ENCODE peak calls at places on chromosomes 16 and 17, in six cellular contexts. One of them, this sample, is unnamed.

GRCh38 chr17:57459286-57459915 is 203.1 kb downstream of the MSI2 start:
- DNase-seq in HS-5: no peak
- DNase-seq in stimulated activated CD8-positive, alpha-beta memory T cell treated with anti-CD3 and anti-CD28 coated beads, Interleukin-4, amount 100 ng/mL, for 1 hour: no peak
- DNase-seq in GOT3: no peak
- DNase-seq in cardiac fibroblast: peak; percentile 48
- DNase-seq in stimulated activated CD4-positive, alpha-beta T cell treated with anti-CD3 and anti-CD28 coated beads, Interleukin-15, amount 100 ng/mL, for 1 hour: no peak
- DNase-seq in this sample: no peak

GRCh38 chr16:21264226-21265036 is 13.7 kb downstream of the CRYM start:
- DNase-seq in HS-5: no peak
- DNase-seq in stimulated activated CD8-positive, alpha-beta memory T cell treated with anti-CD3 and anti-CD28 coated beads, Interleukin-4, amount 100 ng/mL, for 1 hour: no peak
- DNase-seq in GOT3: no peak
- DNase-seq in cardiac fibroblast: peak; percentile 19
- DNase-seq in stimulated activated CD4-positive, alpha-beta T cell treated with anti-CD3 and anti-CD28 coated beads, Interleukin-15, amount 100 ng/mL, for 1 hour: no peak
- DNase-seq in this sample: no peak

GRCh38 chr16:35605921-35606320 is 2146.5 kb downstream of the TP53TG3F start:
- DNase-seq in HS-5: no peak
- DNase-seq in stimulated activated CD8-positive, alpha-beta memory T cell treated with anti-CD3 and anti-CD28 coated beads, Interleukin-4, amount 100 ng/mL, for 1 hour: no peak
- DNase-seq in GOT3: no peak
- DNase-seq in cardiac fibroblast: no peak
- DNase-seq in stimulated activated CD4-positive, alpha-beta T cell treated with anti-CD3 and anti-CD28 coated beads, Interleukin-15, amount 100 ng/mL, for 1 hour: no peak
- DNase-seq in this sample: no peak

GRCh38 chr16:85386467-85387170 is 226.5 kb upstream of the GSE1 start:
- DNase-seq in HS-5: no peak
- DNase-seq in stimulated activated CD8-positive, alpha-beta memory T cell treated with anti-CD3 and anti-CD28 coated beads, Interleukin-4, amount 100 ng/mL, for 1 hour: no peak
- DNase-seq in GOT3: no peak
- DNase-seq in cardiac fibroblast: no peak
- DNase-seq in stimulated activated CD4-positive, alpha-beta T cell treated with anti-CD3 and anti-CD28 coated beads, Interleukin-15, amount 100 ng/mL, for 1 hour: no peak
- DNase-seq in this sample: no peak

GRCh38 chr17:50466371-50467113 is 2.1 kb downstream of the CHAD start:
- DNase-seq in HS-5: no peak
- DNase-seq in stimulated activated CD8-positive, alpha-beta memory T cell treated with anti-CD3 and anti-CD28 coated beads, Interleukin-4, amount 100 ng/mL, for 1 hour: no peak
- DNase-seq in GOT3: no peak
- DNase-seq in cardiac fibroblast: no peak
- DNase-seq in stimulated activated CD4-positive, alpha-beta T cell treated with anti-CD3 and anti-CD28 coated beads, Interleukin-15, amount 100 ng/mL, for 1 hour: no peak
- DNase-seq in this sample: no peak

GRCh38 chr16:12507366-12507765 is 296.3 kb downstream of the CPPED1 start:
- DNase-seq in HS-5: no peak
- DNase-seq in stimulated activated CD8-positive, alpha-beta memory T cell treated with anti-CD3 and anti-CD28 coated beads, Interleukin-4, amount 100 ng/mL, for 1 hour: no peak
- DNase-seq in GOT3: no peak
- DNase-seq in cardiac fibroblast: no peak
- DNase-seq in stimulated activated CD4-positive, alpha-beta T cell treated with anti-CD3 and anti-CD28 coated beads, Interleukin-15, amount 100 ng/mL, for 1 hour: no peak
- DNase-seq in this sample: no peak

GRCh38 chr17:61204456-61204855 is 195.2 kb upstream of the TBX2 start:
- DNase-seq in HS-5: no peak
- DNase-seq in stimulated activated CD8-positive, alpha-beta memory T cell treated with anti-CD3 and anti-CD28 coated beads, Interleukin-4, amount 100 ng/mL, for 1 hour: no peak
- DNase-seq in GOT3: no peak
- DNase-seq in cardiac fibroblast: no peak
- DNase-seq in stimulated activated CD4-positive, alpha-beta T cell treated with anti-CD3 and anti-CD28 coated beads, Interleukin-15, amount 100 ng/mL, for 1 hour: no peak
- DNase-seq in this sample: no peak

GRCh38 chr17:71260366-71260765 is 860.5 kb upstream of the SOX9 start:
- DNase-seq in HS-5: no peak
- DNase-seq in stimulated activated CD8-positive, alpha-beta memory T cell treated with anti-CD3 and anti-CD28 coated beads, Interleukin-4, amount 100 ng/mL, for 1 hour: no peak
- DNase-seq in GOT3: no peak
- DNase-seq in cardiac fibroblast: no peak
- DNase-seq in stimulated activated CD4-positive, alpha-beta T cell treated with anti-CD3 and anti-CD28 coated beads, Interleukin-15, amount 100 ng/mL, for 1 hour: no peak
- DNase-seq in this sample: no peak

GRCh38 chr17:78794399-78794798 is 12.3 kb upstream of the CYTH1 start:
- DNase-seq in HS-5: no peak
- DNase-seq in stimulated activated CD8-positive, alpha-beta memory T cell treated with anti-CD3 and anti-CD28 coated beads, Interleukin-4, amount 100 ng/mL, for 1 hour: no peak
- DNase-seq in GOT3: no peak
- DNase-seq in cardiac fibroblast: no peak
- DNase-seq in stimulated activated CD4-positive, alpha-beta T cell treated with anti-CD3 and anti-CD28 coated beads, Interleukin-15, amount 100 ng/mL, for 1 hour: no peak
- DNase-seq in this sample: no peak

GRCh38 chr17:41739661-41740352 is 5.4 kb upstream of the HAP1 start:
- DNase-seq in HS-5: peak; percentile 57
- DNase-seq in stimulated activated CD8-positive, alpha-beta memory T cell treated with anti-CD3 and anti-CD28 coated beads, Interleukin-4, amount 100 ng/mL, for 1 hour: no peak
- DNase-seq in GOT3: no peak
- DNase-seq in cardiac fibroblast: no peak
- DNase-seq in stimulated activated CD4-positive, alpha-beta T cell treated with anti-CD3 and anti-CD28 coated beads, Interleukin-15, amount 100 ng/mL, for 1 hour: no peak
- DNase-seq in this sample: no peak

GRCh38 chr17:27848941-27849340 is 44.2 kb downstream of the LYRM9 start:
- DNase-seq in HS-5: no peak
- DNase-seq in stimulated activated CD8-positive, alpha-beta memory T cell treated with anti-CD3 and anti-CD28 coated beads, Interleukin-4, amount 100 ng/mL, for 1 hour: no peak
- DNase-seq in GOT3: no peak
- DNase-seq in cardiac fibroblast: no peak
- DNase-seq in stimulated activated CD4-positive, alpha-beta T cell treated with anti-CD3 and anti-CD28 coated beads, Interleukin-15, amount 100 ng/mL, for 1 hour: no peak
- DNase-seq in this sample: no peak

GRCh38 chr17:37088913-37089312 is 140.2 kb downstream of the AATF start:
- DNase-seq in HS-5: no peak
- DNase-seq in stimulated activated CD8-positive, alpha-beta memory T cell treated with anti-CD3 and anti-CD28 coated beads, Interleukin-4, amount 100 ng/mL, for 1 hour: no peak
- DNase-seq in GOT3: no peak
- DNase-seq in cardiac fibroblast: no peak
- DNase-seq in stimulated activated CD4-positive, alpha-beta T cell treated with anti-CD3 and anti-CD28 coated beads, Interleukin-15, amount 100 ng/mL, for 1 hour: no peak
- DNase-seq in this sample: no peak

GRCh38 chr16:56237451-56237930 is 46.2 kb downstream of the GNAO1 start:
- DNase-seq in HS-5: no peak
- DNase-seq in stimulated activated CD8-positive, alpha-beta memory T cell treated with anti-CD3 and anti-CD28 coated beads, Interleukin-4, amount 100 ng/mL, for 1 hour: no peak
- DNase-seq in GOT3: no peak
- DNase-seq in cardiac fibroblast: no peak
- DNase-seq in stimulated activated CD4-positive, alpha-beta T cell treated with anti-CD3 and anti-CD28 coated beads, Interleukin-15, amount 100 ng/mL, for 1 hour: no peak
- DNase-seq in this sample: no peak

GRCh38 chr16:55408656-55409055 is 70.3 kb upstream of the MMP2 start:
- DNase-seq in HS-5: no peak
- DNase-seq in stimulated activated CD8-positive, alpha-beta memory T cell treated with anti-CD3 and anti-CD28 coated beads, Interleukin-4, amount 100 ng/mL, for 1 hour: no peak
- DNase-seq in GOT3: no peak
- DNase-seq in cardiac fibroblast: no peak
- DNase-seq in stimulated activated CD4-positive, alpha-beta T cell treated with anti-CD3 and anti-CD28 coated beads, Interleukin-15, amount 100 ng/mL, for 1 hour: no peak
- DNase-seq in this sample: no peak

GRCh38 chr16:89344846-89345577 is 127.5 kb downstream of the ZNF778 start:
- DNase-seq in HS-5: no peak
- DNase-seq in stimulated activated CD8-positive, alpha-beta memory T cell treated with anti-CD3 and anti-CD28 coated beads, Interleukin-4, amount 100 ng/mL, for 1 hour: no peak
- DNase-seq in GOT3: no peak
- DNase-seq in cardiac fibroblast: no peak
- DNase-seq in stimulated activated CD4-positive, alpha-beta T cell treated with anti-CD3 and anti-CD28 coated beads, Interleukin-15, amount 100 ng/mL, for 1 hour: no peak
- DNase-seq in this sample: no peak

GRCh38 chr16:49704586-49705155 is 151.2 kb downstream of the ZNF423 start:
- DNase-seq in HS-5: no peak
- DNase-seq in stimulated activated CD8-positive, alpha-beta memory T cell treated with anti-CD3 and anti-CD28 coated beads, Interleukin-4, amount 100 ng/mL, for 1 hour: no peak
- DNase-seq in GOT3: no peak
- DNase-seq in cardiac fibroblast: no peak
- DNase-seq in stimulated activated CD4-positive, alpha-beta T cell treated with anti-CD3 and anti-CD28 coated beads, Interleukin-15, amount 100 ng/mL, for 1 hour: no peak
- DNase-seq in this sample: peak; percentile 5

GRCh38 chr16:85215478-85216120 is 103.3 kb upstream of the CIBAR2 start:
- DNase-seq in HS-5: no peak
- DNase-seq in stimulated activated CD8-positive, alpha-beta memory T cell treated with anti-CD3 and anti-CD28 coated beads, Interleukin-4, amount 100 ng/mL, for 1 hour: no peak
- DNase-seq in GOT3: no peak
- DNase-seq in cardiac fibroblast: no peak
- DNase-seq in stimulated activated CD4-positive, alpha-beta T cell treated with anti-CD3 and anti-CD28 coated beads, Interleukin-15, amount 100 ng/mL, for 1 hour: no peak
- DNase-seq in this sample: no peak

GRCh38 chr16:56329887-56330286 is 95.5 kb downstream of the AMFR start:
- DNase-seq in HS-5: no peak
- DNase-seq in stimulated activated CD8-positive, alpha-beta memory T cell treated with anti-CD3 and anti-CD28 coated beads, Interleukin-4, amount 100 ng/mL, for 1 hour: no peak
- DNase-seq in GOT3: no peak
- DNase-seq in cardiac fibroblast: no peak
- DNase-seq in stimulated activated CD4-positive, alpha-beta T cell treated with anti-CD3 and anti-CD28 coated beads, Interleukin-15, amount 100 ng/mL, for 1 hour: no peak
- DNase-seq in this sample: no peak

GRCh38 chr16:13554020-13554419 is 365.9 kb upstream of the ERCC4 start:
- DNase-seq in HS-5: no peak
- DNase-seq in stimulated activated CD8-positive, alpha-beta memory T cell treated with anti-CD3 and anti-CD28 coated beads, Interleukin-4, amount 100 ng/mL, for 1 hour: no peak
- DNase-seq in GOT3: no peak
- DNase-seq in cardiac fibroblast: no peak
- DNase-seq in stimulated activated CD4-positive, alpha-beta T cell treated with anti-CD3 and anti-CD28 coated beads, Interleukin-15, amount 100 ng/mL, for 1 hour: no peak
- DNase-seq in this sample: no peak

GRCh38 chr16:84503751-84504395 is 586 bp downstream of the MEAK7 start:
- DNase-seq in HS-5: no peak
- DNase-seq in stimulated activated CD8-positive, alpha-beta memory T cell treated with anti-CD3 and anti-CD28 coated beads, Interleukin-4, amount 100 ng/mL, for 1 hour: no peak
- DNase-seq in GOT3: no peak
- DNase-seq in cardiac fibroblast: peak; percentile 6
- DNase-seq in stimulated activated CD4-positive, alpha-beta T cell treated with anti-CD3 and anti-CD28 coated beads, Interleukin-15, amount 100 ng/mL, for 1 hour: no peak
- DNase-seq in this sample: peak; percentile 22